ENCODE peak calls at places on chromosomes 12 and 14, in six cellular contexts. L, P, U, R, Y and S are unnamed samples.

GRCh38 chr12:132560421-132560830 is 50.0 kb downstream of the LRCOL1 start:
- DNase-seq in L (peak; percentile 29), Y (no peak), U (no peak), R (no peak), P (peak; percentile 22), S (no peak)

GRCh38 chr12:5503774-5504173 is 71.9 kb downstream of the NTF3 start:
- DNase-seq in L (no peak), P (no peak), Y (no peak), R (no peak), U (no peak), S (no peak)

GRCh38 chr12:102702447-102703114 is 214.5 kb downstream of the PAH start:
- DNase-seq in U (no peak), Y (peak; percentile 23), L (peak; percentile 7), P (peak; percentile 65), R (no peak), S (peak; percentile 41)

GRCh38 chr12:132827763-132828703 is 636 bp downstream of the GOLGA3 start:
- DNase-seq in Y (peak; percentile 14), L (peak; percentile 26), R (no peak), U (no peak), P (peak; percentile 55), S (no peak)

GRCh38 chr12:121795029-121795977 is 1.8 kb upstream of the RHOF start:
- DNase-seq in Y (peak; percentile 89), R (no peak), P (peak; percentile 90), U (peak; percentile 89), L (peak; percentile 89), S (no peak)

GRCh38 chr12:46657416-46658411 is 168.1 kb downstream of the SLC38A4 start:
- DNase-seq in U (no peak), R (no peak), P (no peak), Y (no peak), L (no peak), S (no peak)

GRCh38 chr14:73269729-73270651 is 32.7 kb downstream of the PAPLN start:
- DNase-seq in U (peak; percentile 64), R (no peak), P (peak; percentile 48), L (no peak), Y (peak; percentile 31), S (no peak)

GRCh38 chr14:93059917-93060545 is 55.7 kb downstream of the ITPK1 start:
- DNase-seq in Y (no peak), P (no peak), R (no peak), L (peak; percentile 40), U (no peak), S (no peak)

GRCh38 chr12:92365333-92365732 is 219.7 kb upstream of the BTG1 start:
- DNase-seq in P (no peak), L (no peak), R (peak; percentile 43), Y (no peak), U (no peak), S (peak; percentile 65)

GRCh38 chr12:41846718-41847117 is 298.0 kb downstream of the GXYLT1 start:
- DNase-seq in Y (no peak), L (no peak), P (no peak), R (no peak), U (no peak), S (no peak)

GRCh38 chr12:45581112-45581511 is 148.4 kb upstream of the ARID2 start:
- DNase-seq in P (no peak), U (no peak), R (no peak), L (no peak), Y (no peak), S (no peak)

GRCh38 chr12:3152892-3153291 is 75.7 kb downstream of the TSPAN9 start:
- DNase-seq in U (no peak), R (no peak), Y (no peak), L (no peak), P (no peak), S (no peak)

GRCh38 chr14:21098134-21098891 is at the start of gene ZNF219:
- DNase-seq in Y (peak; percentile 65), U (peak; percentile 74), P (peak; percentile 62), L (peak; percentile 36), R (no peak), S (no peak)

GRCh38 chr12:88063375-88063774 is 34.2 kb upstream of the C12orf50 start:
- DNase-seq in Y (no peak), R (no peak), P (no peak), L (no peak), U (no peak), S (no peak)

GRCh38 chr12:117024961-117025480 is 74.2 kb downstream of the TESC start:
- DNase-seq in U (no peak), P (no peak), L (no peak), Y (no peak), R (no peak), S (no peak)

GRCh38 chr14:72966038-72966437 is 39.8 kb downstream of the DCAF4 start:
- DNase-seq in P (no peak), L (no peak), Y (no peak), U (no peak), R (no peak), S (no peak)

GRCh38 chr14:101288436-101289229 is 272.7 kb upstream of the DIO3 start:
- DNase-seq in U (no peak), R (no peak), L (no peak), Y (no peak), P (peak; percentile 41), S (no peak)

GRCh38 chr12:27290501-27291168 is 42.0 kb upstream of the BMAL2 start:
- DNase-seq in P (no peak), L (no peak), U (no peak), R (no peak), Y (no peak), S (no peak)

GRCh38 chr12:52389313-52390207 is 4.1 kb upstream of the KRT84 start:
- DNase-seq in Y (no peak), L (no peak), R (no peak), U (no peak), P (no peak), S (no peak)

GRCh38 chr12:59365133-59365532 is 230.7 kb upstream of the SLC16A7 start:
- DNase-seq in L (no peak), U (no peak), R (no peak), Y (no peak), P (no peak), S (no peak)

GRCh38 chr14:64147126-64147790 is 146.9 kb downstream of the ESR2 start:
- DNase-seq in U (no peak), R (no peak), Y (no peak), P (no peak), L (no peak), S (no peak)

GRCh38 chr14:92254786-92255185 is 68.2 kb upstream of the SLC24A4 start:
- DNase-seq in U (peak; percentile 75), Y (peak; percentile 56), L (no peak), P (peak; percentile 25), R (no peak), S (no peak)

GRCh38 chr12:1660304-1661187 is 30.3 kb upstream of the ADIPOR2 start:
- DNase-seq in L (peak; percentile 59), P (peak; percentile 98), Y (peak; percentile 48), R (no peak), U (no peak), S (no peak)

GRCh38 chr12:92412931-92413685 is 267.5 kb upstream of the BTG1 start:
- DNase-seq in P (no peak), L (no peak), R (no peak), Y (no peak), U (no peak), S (no peak)

GRCh38 chr12:56484566-56484965 is 3.4 kb downstream of the GLS2 start:
- DNase-seq in U (no peak), L (no peak), P (no peak), R (no peak), Y (no peak), S (no peak)
- H3K4me3 ChIP-seq in U (no peak overlapping the region), L (no peak overlapping the region), P (no peak overlapping the region), R (no peak overlapping the region), Y (no peak overlapping the region), S (no peak overlapping the region)

GRCh38 chr12:23898121-23898520 is 51.3 kb downstream of the SOX5 start:
- DNase-seq in U (no peak), R (no peak), P (no peak), L (no peak), Y (no peak), S (no peak)
- TF ChIP-seq CTCF in U (no peak), R (no peak), P (no peak), L (no peak), Y (no peak), S (no peak)

GRCh38 chr12:53757095-53757770 is 5.5 kb upstream of the CISTR start:
- DNase-seq in U (peak; percentile 80), P (peak; percentile 88), Y (peak; percentile 71), R (no peak), L (peak; percentile 84), S (peak; percentile 72)
- H3K4me3 ChIP-seq in U (no peak overlapping the region), P (no peak overlapping the region), Y (no peak overlapping the region), R (peak overlapping the region; percentile 54), L (no peak overlapping the region), S (peak overlapping the region; percentile 22)

DNA sequence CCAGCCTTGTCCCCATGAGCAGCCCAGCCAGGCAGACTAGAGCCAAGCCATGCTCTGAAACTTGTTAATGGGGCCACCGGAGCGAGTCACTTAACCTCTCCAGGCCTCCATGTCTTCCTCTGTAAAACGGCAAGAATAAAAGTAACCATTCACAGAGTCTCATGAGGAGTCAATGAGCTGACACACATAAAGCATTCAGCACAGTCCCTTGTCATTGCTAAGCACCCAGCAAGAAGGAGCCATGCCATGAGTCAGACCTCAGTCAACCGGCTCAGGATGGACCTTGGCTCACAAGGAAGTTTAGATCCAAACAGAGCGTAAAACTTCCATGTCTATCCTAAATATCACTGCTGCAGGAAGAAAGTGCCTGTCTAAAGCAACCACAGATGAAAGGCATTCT is 10.6 kb downstream of the FICD start:
- DNase-seq in U (no peak), L (no peak), P (no peak), R (no peak), Y (no peak), S (no peak)
- TF ChIP-seq CTCF in U (no peak), L (no peak), P (no peak), R (no peak), Y (no peak), S (no peak)

DNA sequence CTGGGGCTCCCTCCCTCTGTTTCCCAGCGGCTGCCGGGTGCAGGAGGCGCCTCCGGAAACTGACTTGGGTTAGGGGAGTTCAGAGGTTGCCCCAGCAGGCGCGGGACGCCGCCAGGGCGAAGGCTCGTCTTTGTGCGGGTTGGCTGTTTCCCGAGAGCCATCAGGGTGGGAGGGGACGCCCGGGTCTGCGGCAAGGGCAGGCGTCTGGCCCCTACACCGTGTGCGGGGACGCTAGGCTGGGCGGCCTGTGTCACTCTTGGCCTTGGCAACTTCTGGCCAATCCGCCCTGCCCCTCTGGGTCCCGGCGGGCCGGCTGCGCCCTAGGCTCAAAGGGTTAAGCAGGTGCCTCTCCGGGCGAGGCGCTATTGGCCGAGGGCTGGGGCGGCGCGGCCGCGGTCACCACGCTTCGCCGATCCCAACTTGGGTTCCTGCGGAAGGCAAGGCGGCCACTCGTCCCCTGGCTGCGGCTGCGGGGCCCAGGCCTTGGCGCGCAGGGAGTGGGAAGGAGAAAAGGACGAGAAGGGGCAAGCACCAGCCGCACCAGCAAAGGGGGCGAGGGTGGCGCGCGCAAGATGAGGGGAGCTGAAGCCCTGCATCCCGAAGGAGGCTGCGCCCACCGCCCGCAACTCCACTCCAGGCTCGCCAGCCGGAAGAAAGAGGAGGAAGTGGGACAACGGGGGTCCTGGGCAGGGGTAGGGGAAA is 5.6 kb upstream of the NPAS3 start:
- DNase-seq in Y (no peak), L (no peak), P (peak; percentile 25), R (no peak), U (peak; percentile 27), S (no peak)
- H3K4me3 ChIP-seq in Y (peak overlapping the region; percentile 2), L (no peak overlapping the region), P (no peak overlapping the region), R (no peak overlapping the region), U (peak overlapping the region; percentile 70), S (no peak overlapping the region)